ENCODE peak calls at places on chromosomes 3 and 15, in four cellular contexts. One of them, this sample, is unnamed.

GRCh38 chr3:57659004-57659672 is 33.7 kb downstream of the DENND6A start:
- DNase-seq in HepG2: no peak
- DNase-seq in K562: no peak
- DNase-seq in GM12878: no peak
- DNase-seq in this sample: no peak

GRCh38 chr15:78991476-78991875 is 46.6 kb upstream of the CTSH start:
- DNase-seq in K562: no peak
- DNase-seq in GM12878: no peak
- DNase-seq in HepG2: no peak
- DNase-seq in this sample: no peak

GRCh38 chr3:111621535-111621934 is 26.4 kb upstream of the ZBED2 start:
- DNase-seq in K562: peak
- DNase-seq in HepG2: peak
- DNase-seq in GM12878: no peak
- DNase-seq in this sample: peak

GRCh38 chr3:123246846-123247245 is 45.1 kb downstream of the SEC22A start:
- DNase-seq in K562: no peak
- DNase-seq in GM12878: no peak
- DNase-seq in HepG2: no peak
- DNase-seq in this sample: no peak

GRCh38 chr3:151216641-151217040 is 13.6 kb upstream of the GPR171 start:
- DNase-seq in GM12878: no peak
- DNase-seq in HepG2: no peak
- DNase-seq in K562: no peak
- DNase-seq in this sample: no peak

GRCh38 chr3:110070539-110070916 is 733.2 kb upstream of the DPPA4 start:
- DNase-seq in HepG2: no peak
- DNase-seq in GM12878: no peak
- DNase-seq in K562: no peak
- DNase-seq in this sample: no peak

GRCh38 chr3:154304116-154304786 is 20.0 kb downstream of the DHX36 start:
- DNase-seq in HepG2: no peak
- DNase-seq in K562: no peak
- DNase-seq in GM12878: no peak
- DNase-seq in this sample: no peak

GRCh38 chr3:95627697-95628096 is 1186.7 kb upstream of the EPHA6 start:
- DNase-seq in HepG2: no peak
- DNase-seq in GM12878: no peak
- DNase-seq in K562: no peak
- DNase-seq in this sample: no peak

DNA sequence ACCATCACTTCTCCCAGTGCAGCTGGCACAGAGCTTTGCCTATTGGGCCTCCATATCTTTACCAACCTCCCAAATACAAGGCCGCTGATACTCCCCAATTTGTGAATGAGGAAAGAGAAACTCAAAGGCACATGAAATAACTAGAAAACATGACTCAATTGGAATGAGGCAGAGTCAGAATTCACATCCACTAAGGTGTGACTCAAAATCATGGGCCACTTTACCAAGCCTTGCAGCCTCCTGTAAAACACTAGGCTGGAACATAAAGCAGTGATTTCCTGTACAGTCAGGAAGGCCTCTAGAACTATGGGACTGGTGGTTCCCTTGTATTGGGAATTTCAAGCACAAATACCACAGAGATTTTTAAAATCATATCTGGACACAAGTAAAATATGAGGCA is 128.6 kb downstream of the DCLK3 start:
- DNase-seq in K562: no peak
- DNase-seq in HepG2: no peak
- DNase-seq in GM12878: no peak
- DNase-seq in this sample: no peak
- TF ChIP-seq USF2 in K562: no peak
- TF ChIP-seq USF2 in HepG2: no peak
- TF ChIP-seq USF2 in GM12878: no peak
- TF ChIP-seq USF2 in this sample: no peak

GRCh38 chr3:71226565-71227281 is 356.8 kb downstream of the FOXP1 start:
- DNase-seq in HepG2: no peak
- DNase-seq in GM12878: peak
- DNase-seq in K562: peak
- DNase-seq in this sample: no peak
- TF ChIP-seq CBX5 in HepG2: no peak
- TF ChIP-seq CBX5 in GM12878: peak
- TF ChIP-seq CBX5 in K562: no peak
- TF ChIP-seq CBX5 in this sample: no peak

GRCh38 chr15:90400005-90400758 is 12.1 kb downstream of the IQGAP1 start:
- DNase-seq in HepG2: peak
- DNase-seq in K562: no peak
- DNase-seq in GM12878: no peak
- DNase-seq in this sample: no peak
- H3K4me3 ChIP-seq in HepG2: peak
- H3K4me3 ChIP-seq in K562: no peak
- H3K4me3 ChIP-seq in GM12878: peak
- H3K4me3 ChIP-seq in this sample: no peak

DNA sequence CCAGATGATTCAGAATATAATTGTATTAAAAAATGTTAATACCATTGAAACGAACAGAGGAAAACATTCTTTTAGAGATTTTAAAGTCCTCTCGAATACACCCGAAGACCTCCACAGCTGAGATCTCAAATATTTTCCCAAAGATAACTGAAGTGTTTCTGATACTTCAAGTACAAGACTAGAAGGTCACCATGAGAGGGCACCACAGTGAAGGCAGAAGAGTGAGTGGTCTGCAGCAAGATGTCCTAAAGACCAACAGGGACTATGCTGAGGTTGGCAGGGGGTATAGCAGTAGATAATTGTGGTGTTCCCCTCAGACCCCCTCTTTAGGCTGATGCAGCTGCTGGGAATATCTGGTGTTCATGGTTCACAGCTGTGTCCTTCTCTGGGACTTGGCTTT is 156.5 kb downstream of the PDCD6IP start:
- DNase-seq in HepG2: peak
- DNase-seq in GM12878: no peak
- DNase-seq in K562: peak
- DNase-seq in this sample: no peak
- TF ChIP-seq USF2 in HepG2: no peak
- TF ChIP-seq USF2 in GM12878: no peak
- TF ChIP-seq USF2 in K562: no peak
- TF ChIP-seq USF2 in this sample: no peak

GRCh38 chr15:49644364-49644794 is 23.5 kb downstream of the DTWD1 start:
- DNase-seq in HepG2: no peak
- DNase-seq in GM12878: no peak
- DNase-seq in K562: no peak
- DNase-seq in this sample: no peak
- TF ChIP-seq CBX5 in HepG2: no peak
- TF ChIP-seq CBX5 in GM12878: no peak
- TF ChIP-seq CBX5 in K562: no peak
- TF ChIP-seq CBX5 in this sample: no peak

GRCh38 chr15:31214864-31215489 is 111.7 kb upstream of the KLF13 start:
- DNase-seq in GM12878: no peak
- DNase-seq in K562: no peak
- DNase-seq in HepG2: no peak
- DNase-seq in this sample: no peak

GRCh38 chr15:31217566-31218270 is 108.9 kb upstream of the KLF13 start:
- DNase-seq in GM12878: no peak
- DNase-seq in HepG2: no peak
- DNase-seq in K562: no peak
- DNase-seq in this sample: no peak

GRCh38 chr15:31217067-31217466 is 109.6 kb upstream of the KLF13 start:
- DNase-seq in HepG2: no peak
- DNase-seq in GM12878: no peak
- DNase-seq in K562: no peak
- DNase-seq in this sample: no peak

GRCh38 chr15:31215490-31216209 is 111.0 kb upstream of the KLF13 start:
- DNase-seq in K562: peak
- DNase-seq in GM12878: no peak
- DNase-seq in HepG2: peak
- DNase-seq in this sample: no peak

GRCh38 chr15:31216210-31216911 is 110.3 kb upstream of the KLF13 start:
- DNase-seq in GM12878: no peak
- DNase-seq in K562: peak
- DNase-seq in HepG2: peak
- DNase-seq in this sample: peak
- H3K4me3 ChIP-seq in GM12878: peak
- H3K4me3 ChIP-seq in K562: no peak
- H3K4me3 ChIP-seq in HepG2: peak
- H3K4me3 ChIP-seq in this sample: peak

DNA sequence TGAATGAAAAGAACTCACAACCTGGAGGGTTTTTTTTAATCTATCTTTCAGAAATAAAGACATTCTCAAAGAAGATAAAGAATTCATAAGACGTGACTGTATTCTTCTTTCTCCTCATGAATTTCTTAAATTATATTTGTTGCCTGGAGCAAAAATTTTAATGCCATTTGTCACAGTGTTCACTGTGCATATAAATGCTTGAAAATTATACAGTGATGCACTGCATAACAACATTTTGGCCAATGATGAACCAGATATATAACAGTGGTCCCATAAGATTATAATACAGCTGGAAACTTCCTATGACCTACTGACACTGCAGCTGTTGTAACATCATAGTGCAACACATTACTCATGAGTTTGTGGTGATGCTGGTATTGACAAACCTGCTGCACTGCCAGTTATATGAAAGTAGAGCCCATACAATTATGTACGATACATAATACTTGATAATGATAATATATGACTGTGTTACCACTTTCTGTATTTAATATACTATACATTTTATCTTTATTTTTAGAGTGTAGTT is 67.3 kb downstream of the P2RY1 start:
- DNase-seq in K562: no peak
- DNase-seq in HepG2: no peak
- DNase-seq in GM12878: no peak
- DNase-seq in this sample: no peak
- TF ChIP-seq USF2 in K562: no peak
- TF ChIP-seq USF2 in HepG2: no peak
- TF ChIP-seq USF2 in GM12878: no peak
- TF ChIP-seq USF2 in this sample: no peak

This sample was measured in H1.